ENCODE peak calls at places on chromosomes 5 and 9, in five cellular contexts. Q is T1000, H is neural progenitor cell, T is NCI-H2081, C is HCT116. M is an unnamed sample.

GRCh38 chr5:118657576-118657975 is 330.8 kb downstream of the DTWD2 start:
- DNase-seq in Q (no peak), H (no peak), T (no peak), C (no peak), M (no peak)

GRCh38 chr9:136326777-136327312 is 494 bp upstream of the GPSM1 start:
- DNase-seq in Q (no peak), H (no peak), T (no peak), C (no peak), M (no peak)

GRCh38 chr9:93679536-93680444 is 103.4 kb downstream of the PHF2 start:
- DNase-seq in Q (no peak), H (no peak), T (no peak), C (no peak), M (no peak)

GRCh38 chr5:172502969-172503368 is 48.6 kb upstream of the SH3PXD2B start:
- DNase-seq in Q (no peak), H (peak), T (no peak), C (no peak), M (no peak)

GRCh38 chr9:92948632-92949031 is 1.3 kb downstream of the FGD3 start:
- DNase-seq in Q (no peak), H (no peak), T (no peak), C (no peak), M (no peak)

GRCh38 chr5:33772276-33772990 is 119.4 kb downstream of the ADAMTS12 start:
- DNase-seq in Q (no peak), H (no peak), T (no peak), C (no peak), M (no peak)

GRCh38 chr5:172868924-172869565 is 35.0 kb downstream of the ERGIC1 start:
- DNase-seq in Q (peak), H (no peak), T (no peak), C (peak), M (no peak)

GRCh38 chr9:27771803-27772545 is 198.7 kb upstream of the C9orf72 start:
- DNase-seq in Q (no peak), H (peak), T (peak), C (no peak), M (no peak)

GRCh38 chr9:121929893-121930875 is 162.9 kb downstream of the TTLL11 start:
- DNase-seq in Q (no peak), H (peak), T (no peak), C (peak), M (no peak)

GRCh38 chr9:89435315-89435823 is 62.5 kb downstream of the SEMA4D start:
- DNase-seq in Q (no peak), H (peak), T (no peak), C (peak), M (no peak)

GRCh38 chr5:172854451-172854871 is 20.4 kb downstream of the ERGIC1 start:
- DNase-seq in Q (no peak), H (no peak), T (no peak), C (no peak), M (no peak)

GRCh38 chr5:157971466-157972324 is 112.8 kb upstream of the CLINT1 start:
- DNase-seq in Q (no peak), H (peak), T (no peak), C (no peak), M (no peak)

GRCh38 chr5:176547811-176548210 is 1.3 kb upstream of the CDHR2 start:
- DNase-seq in Q (no peak), H (no peak), T (no peak), C (no peak), M (no peak)

GRCh38 chr5:10353241-10354047 is at the start of gene MARCHF6:
- DNase-seq in Q (peak), H (peak), T (peak), C (peak), M (peak)

GRCh38 chr9:113570106-113570505 is 106.6 kb downstream of the RGS3 start:
- DNase-seq in Q (no peak), H (no peak), T (no peak), C (no peak), M (no peak)